ENCODE peak calls at places on chromosome 18, in four cellular contexts. S is astrocyte of the hippocampus, Z is amniotic stem cell, R is cardiac muscle cell. Y is an unnamed sample.

GRCh38 chr18:51417643-51418483 is 220.4 kb upstream of the MEX3C start:
- DNase-seq in S (no peak), Z (no peak), R (no peak), Y (no peak)

GRCh38 chr18:37464287-37464686 is 101.3 kb downstream of the CELF4 start:
- DNase-seq in S (no peak), Z (no peak), R (no peak), Y (no peak)

GRCh38 chr18:76885011-76885410 is 62.7 kb downstream of the ZNF236 start:
- DNase-seq in S (no peak), Z (no peak), R (no peak), Y (no peak)

GRCh38 chr18:28905509-28905908 is 728.6 kb upstream of the CDH2 start:
- DNase-seq in S (peak), Z (no peak), R (peak), Y (no peak)

GRCh38 chr18:40243592-40243991 is 1711.4 kb upstream of the PIK3C3 start:
- DNase-seq in S (no peak), Z (no peak), R (no peak), Y (no peak)

GRCh38 chr18:27750014-27750413 is 426.9 kb downstream of the CDH2 start:
- DNase-seq in S (peak), Z (peak), R (peak), Y (no peak)

GRCh38 chr18:7417742-7418141 is 149.4 kb upstream of the PTPRM start:
- DNase-seq in S (peak), Z (peak), R (peak), Y (no peak)

GRCh38 chr18:68841301-68841700 is 43.4 kb downstream of the CCDC102B start:
- DNase-seq in S (no peak), Z (no peak), R (peak), Y (no peak)

GRCh38 chr18:62281684-62282083 is 43.4 kb upstream of the TNFRSF11A start:
- DNase-seq in S (peak), Z (peak), R (peak), Y (no peak)

GRCh38 chr18:76396792-76397191 is 98.2 kb downstream of the ZNF516 start:
- DNase-seq in S (no peak), Z (no peak), R (no peak), Y (no peak)

GRCh38 chr18:51890762-51891161 is 449.2 kb upstream of the DCC start:
- DNase-seq in S (peak), Z (no peak), R (no peak), Y (peak)

GRCh38 chr18:55839350-55839749 is 251.4 kb upstream of the TCF4 start:
- DNase-seq in S (no peak), Z (no peak), R (peak), Y (no peak)

GRCh38 chr18:48878471-48878870 is 72.3 kb downstream of the SMAD7 start:
- DNase-seq in S (no peak), Z (no peak), R (no peak), Y (no peak)

GRCh38 chr18:44834867-44835469 is 154.3 kb downstream of the SETBP1 start:
- DNase-seq in S (no peak), Z (no peak), R (no peak), Y (no peak)

GRCh38 chr18:55406374-55407045 is 181.5 kb downstream of the TCF4 start:
- DNase-seq in S (peak), Z (no peak), R (no peak), Y (no peak)

GRCh38 chr18:61882296-61883004 is 10.4 kb downstream of the RNF152 start:
- DNase-seq in S (peak), Z (no peak), R (no peak), Y (no peak)

GRCh38 chr18:48188609-48189008 is 220.6 kb downstream of the ZBTB7C start:
- DNase-seq in S (no peak), Z (no peak), R (no peak), Y (no peak)

GRCh38 chr18:65725421-65726050 is 25.3 kb upstream of the CDH7 start:
- DNase-seq in S (peak), Z (no peak), R (peak), Y (peak)

GRCh38 chr18:1499265-1499664 is 594.6 kb downstream of the ADCYAP1 start:
- DNase-seq in S (no peak), Z (no peak), R (peak), Y (no peak)

GRCh38 chr18:8063733-8064132 is 496.6 kb downstream of the PTPRM start:
- DNase-seq in S (no peak), Z (no peak), R (no peak), Y (no peak)

GRCh38 chr18:23538870-23539269 is 35.6 kb downstream of the RMC1 start:
- DNase-seq in S (peak), Z (no peak), R (peak), Y (no peak)

GRCh38 chr18:36330435-36331049 is 33.0 kb downstream of the FHOD3 start:
- DNase-seq in S (no peak), Z (no peak), R (no peak), Y (no peak)

GRCh38 chr18:33128581-33128980 is 311.9 kb downstream of the CCDC178 start:
- DNase-seq in S (peak), Z (no peak), R (no peak), Y (peak)

GRCh38 chr18:32975166-32975441 is 202.3 kb upstream of the KLHL14 start:
- DNase-seq in S (no peak), Z (no peak), R (no peak), Y (no peak)

GRCh38 chr18:9135081-9135911 is 1.3 kb upstream of the ANKRD12 start:
- DNase-seq in S (no peak), Z (no peak), R (no peak), Y (no peak)

GRCh38 chr18:26458526-26459232 is 89.7 kb downstream of the KCTD1 start:
- DNase-seq in S (peak), Z (no peak), R (peak), Y (no peak)

GRCh38 chr18:8286303-8286702 is 322.9 kb upstream of the RAB12 start:
- DNase-seq in S (no peak), Z (no peak), R (peak), Y (no peak)

GRCh38 chr18:8350628-8351027 is 258.6 kb upstream of the RAB12 start:
- DNase-seq in S (no peak), Z (no peak), R (no peak), Y (no peak)

GRCh38 chr18:67788784-67789545 is 272.4 kb upstream of the DSEL start:
- DNase-seq in S (no peak), Z (no peak), R (no peak), Y (no peak)

GRCh38 chr18:79797518-79798345 is at the start of gene KCNG2:
- DNase-seq in S (peak), Z (no peak), R (peak), Y (no peak)

GRCh38 chr18:36833120-36833519 is 4.2 kb downstream of the KIAA1328 start:
- DNase-seq in S (no peak), Z (no peak), R (no peak), Y (no peak)

GRCh38 chr18:63956755-63957154 is 7.7 kb downstream of the HMSD start:
- DNase-seq in S (no peak), Z (no peak), R (no peak), Y (no peak)

GRCh38 chr18:21747268-21747667 is 6.7 kb downstream of the MIB1 start:
- DNase-seq in S (no peak), Z (no peak), R (no peak), Y (no peak)

GRCh38 chr18:73270919-73271318 is 403.1 kb upstream of the NETO1 start:
- DNase-seq in S (no peak), Z (no peak), R (no peak), Y (no peak)

GRCh38 chr18:49249523-49249922 is 210.9 kb downstream of the DYM start:
- DNase-seq in S (peak), Z (peak), R (peak), Y (no peak)

GRCh38 chr18:79574938-79575525 is 104.6 kb upstream of the CTDP1 start:
- DNase-seq in S (no peak), Z (no peak), R (no peak), Y (no peak)

GRCh38 chr18:23316986-23317385 is 136.1 kb upstream of the RIOK3 start:
- DNase-seq in S (no peak), Z (no peak), R (peak), Y (no peak)

GRCh38 chr18:28736223-28736622 is 559.3 kb upstream of the CDH2 start:
- DNase-seq in S (no peak), Z (no peak), R (no peak), Y (no peak)

GRCh38 chr18:366466-367053 is 98.7 kb upstream of the THOC1 start:
- DNase-seq in S (no peak), Z (no peak), R (no peak), Y (no peak)

GRCh38 chr18:58263733-58264469 is 219.9 kb downstream of the NEDD4L start:
- DNase-seq in S (no peak), Z (no peak), R (no peak), Y (no peak)

Y was measured in Panc1.